ENCODE peak calls at places on chromosomes 4 and X, in seven cellular contexts. C is Calu3, P is psoas muscle, S is mesothelial cell of epicardium, D is mammary epithelial cell, H is epithelial cell of proximal tubule, Y is colonic mucosa. B is an unnamed sample.

GRCh38 chrX:68677998-68678397 is 30.5 kb downstream of the STARD8 start:
- DNase-seq in D (no peak), P (no peak), C (no peak), H (no peak), Y (no peak), S (no peak), B (no peak)

GRCh38 chr4:148007303-148007702 is 275.4 kb downstream of the ARHGAP10 start:
- DNase-seq in Y (no peak), C (no peak), H (peak; percentile 99), D (peak; percentile 98), S (no peak), P (no peak), B (peak; percentile 95)

GRCh38 chr4:183074288-183074990 is 24.6 kb upstream of the WWC2 start:
- DNase-seq in H (peak; percentile 54), C (no peak), Y (no peak), P (no peak), D (no peak), S (no peak), B (no peak)

GRCh38 chr4:98185279-98185678 is 42.0 kb upstream of the STPG2 start:
- DNase-seq in D (no peak), Y (no peak), H (no peak), P (no peak), S (no peak), C (no peak), B (no peak)

GRCh38 chrX:135596495-135596894 is 76.0 kb downstream of the INTS6L start:
- DNase-seq in H (no peak), D (peak; percentile 25), P (no peak), Y (peak; percentile 40), C (peak; percentile 20), S (peak; percentile 38), B (peak; percentile 58)

GRCh38 chrX:153517941-153518834 is 746 bp downstream of the ATP2B3 start:
- DNase-seq in D (no peak), H (no peak), Y (no peak), S (no peak), C (no peak), P (no peak), B (no peak)

GRCh38 chr4:113996599-113997177 is 17.2 kb upstream of the ARSJ start:
- DNase-seq in S (no peak), P (no peak), Y (no peak), H (no peak), C (no peak), D (peak; percentile 91), B (peak; percentile 81)

GRCh38 chr4:113049421-113050355 is at the start of gene ANK2:
- DNase-seq in H (no peak), P (no peak), D (no peak), C (no peak), Y (no peak), S (peak; percentile 40), B (no peak)

GRCh38 chr4:175263537-175263936 is 345.4 kb downstream of the ADAM29 start:
- DNase-seq in S (no peak), P (no peak), Y (no peak), H (no peak), D (no peak), C (no peak), B (no peak)

GRCh38 chrX:148902581-148902980 is 402.2 kb downstream of the AFF2 start:
- DNase-seq in Y (no peak), P (no peak), H (no peak), C (no peak), D (no peak), S (no peak), B (no peak)

GRCh38 chrX:47958943-47959342 is 44.8 kb downstream of the ZNF182 start:
- DNase-seq in Y (no peak), D (no peak), H (no peak), C (no peak), P (no peak), S (no peak), B (peak; percentile 18)

GRCh38 chr4:41209187-41209586 is 5.2 kb downstream of the APBB2 start:
- DNase-seq in C (no peak), D (no peak), H (no peak), P (no peak), Y (peak; percentile 71), S (no peak), B (no peak)

GRCh38 chrX:46912098-46912672 is at the start of gene JADE3:
- DNase-seq in D (peak; percentile 67), H (no peak), S (peak; percentile 71), Y (peak; percentile 79), C (peak; percentile 81), P (peak; percentile 71), B (peak; percentile 76)

GRCh38 chr4:1347410-1347864 is 429 bp downstream of the UVSSA start:
- DNase-seq in Y (peak; percentile 58), S (peak; percentile 77), D (peak; percentile 73), P (peak; percentile 88), H (no peak), C (peak; percentile 63), B (peak; percentile 55)

GRCh38 chrX:113947548-113947947 is 636.3 kb upstream of the HTR2C start:
- DNase-seq in S (no peak), C (no peak), H (no peak), P (no peak), Y (no peak), D (no peak), B (no peak)

GRCh38 chr4:85147481-85148076 is 181.1 kb upstream of the WDFY3 start:
- DNase-seq in Y (peak; percentile 29), H (peak; percentile 7), D (peak; percentile 41), C (peak; percentile 8), S (no peak), P (peak; percentile 54), B (peak; percentile 68)

GRCh38 chr4:85741921-85742591 is 267.1 kb downstream of the ARHGAP24 start:
- DNase-seq in H (no peak), S (no peak), C (no peak), Y (no peak), D (no peak), P (no peak), B (no peak)

GRCh38 chr4:138658518-138658917 is 357.1 kb upstream of the NOCT start:
- DNase-seq in H (no peak), C (no peak), P (no peak), D (no peak), S (no peak), Y (no peak), B (no peak)

GRCh38 chr4:52856802-52857201 is 5.3 kb upstream of the RASL11B start:
- DNase-seq in C (no peak), D (no peak), S (no peak), P (no peak), Y (no peak), H (no peak), B (no peak)

GRCh38 chr4:148238086-148238485 is 204.1 kb downstream of the NR3C2 start:
- DNase-seq in P (no peak), S (no peak), Y (no peak), C (no peak), D (no peak), H (no peak), B (no peak)

GRCh38 chr4:89134775-89135319 is 23.5 kb downstream of the TIGD2 start:
- DNase-seq in Y (no peak), D (peak; percentile 71), S (no peak), H (peak; percentile 92), P (no peak), C (no peak), B (no peak)

GRCh38 chr4:55765070-55765469 is 54.5 kb upstream of the EXOC1L start:
- DNase-seq in C (no peak), H (no peak), P (no peak), D (no peak), Y (no peak), S (no peak), B (no peak)

GRCh38 chr4:13544556-13545393 is 467 bp upstream of the NKX3-2 start:
- DNase-seq in D (peak; percentile 70), C (peak; percentile 78), S (peak; percentile 82), Y (peak; percentile 88), H (no peak), P (no peak), B (peak; percentile 68)

GRCh38 chr4:158710814-158711213 is 12.4 kb downstream of the PPID start:
- DNase-seq in Y (no peak), D (no peak), H (no peak), S (no peak), C (no peak), P (no peak), B (peak; percentile 19)

GRCh38 chrX:48560681-48561080 is 13.6 kb upstream of the RBM3 start:
- DNase-seq in Y (no peak), D (no peak), H (no peak), C (no peak), S (no peak), P (no peak), B (no peak)

GRCh38 chrX:20399728-20400414 is 133.2 kb upstream of the RPS6KA3 start:
- DNase-seq in H (no peak), S (no peak), C (no peak), P (no peak), Y (no peak), D (no peak), B (no peak)

GRCh38 chr4:35300996-35301774 is 943.1 kb downstream of the ARAP2 start:
- DNase-seq in C (no peak), Y (no peak), P (no peak), S (no peak), H (no peak), D (no peak), B (no peak)

DNA sequence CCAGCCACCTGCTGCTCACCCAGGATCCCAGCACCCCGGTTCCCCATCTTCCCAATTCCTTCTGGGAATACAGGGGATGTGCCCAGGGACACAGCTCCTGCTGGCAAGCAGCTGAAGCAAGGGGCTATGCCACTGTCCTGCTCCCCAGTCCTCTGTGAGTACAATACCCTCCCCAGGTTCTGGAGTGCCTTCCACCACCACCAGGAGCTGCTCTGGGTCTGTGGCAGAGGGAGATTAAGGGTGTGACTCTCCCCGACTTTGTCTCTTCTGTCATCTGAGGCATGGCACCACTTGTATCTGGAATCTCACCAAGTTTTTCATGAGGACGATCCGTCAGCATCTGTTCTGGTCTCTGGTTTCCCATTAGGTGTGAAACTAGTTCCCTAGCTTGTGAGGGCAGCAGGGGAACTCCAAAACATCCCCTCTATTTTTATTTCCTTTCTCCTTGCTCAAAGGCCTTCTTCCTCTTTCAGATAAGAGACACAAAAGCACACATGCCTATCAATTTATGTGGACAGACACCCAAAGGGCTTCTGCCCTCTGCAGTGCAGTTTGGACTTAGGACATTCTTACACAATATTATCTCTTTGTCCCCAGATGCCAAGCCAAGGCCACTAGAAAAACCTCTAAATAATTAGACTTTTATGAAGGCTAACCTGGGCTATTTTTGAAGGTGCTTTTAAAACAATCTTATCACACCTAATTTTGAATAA is 26.8 kb downstream of the MGST2 start:
- DNase-seq in D (no peak), S (no peak), C (peak; percentile 2), P (peak; percentile 60), Y (no peak), H (no peak), B (no peak)
- TF ChIP-seq CTCF in D (no peak), S (no peak), C (no peak), P (peak; percentile 47), Y (no peak), H (peak; percentile 32), B (no peak)

GRCh38 chrX:12319012-12319519 is 180.8 kb downstream of the FRMPD4 start:
- DNase-seq in C (no peak), Y (no peak), D (peak; percentile 5), P (no peak), H (no peak), S (no peak), B (peak; percentile 32)
- TF ChIP-seq CTCF in C (no peak), Y (no peak), D (peak; percentile 5), P (no peak), H (peak; percentile 12), S (no peak), B (peak; percentile 50)

GRCh38 chr4:184471872-184472539 is 2.3 kb downstream of the IRF2 start:
- DNase-seq in C (peak; percentile 4), D (no peak), H (no peak), P (no peak), Y (peak; percentile 55), S (no peak), B (peak; percentile 22)
- TF ChIP-seq CTCF in C (no peak), D (no peak), H (peak; percentile 12), P (no peak), Y (no peak), S (no peak), B (no peak)

GRCh38 chr4:107094332-107094731 is 58.2 kb upstream of the DKK2 start:
- DNase-seq in C (no peak), D (peak; percentile 11), H (peak; percentile 1), S (no peak), Y (no peak), P (no peak), B (peak; percentile 26)
- TF ChIP-seq CTCF in C (peak; percentile 18), D (peak; percentile 39), H (peak; percentile 61), S (no peak), Y (no peak), P (peak; percentile 42), B (peak; percentile 42)